ENCODE peak calls at places on chromosomes 12 and 14, in five cellular contexts. P is WTC11; A is GM13976; F is stimulated activated CD8-positive, alpha-beta memory T cell treated with anti-CD3 and anti-CD28 coated beads, Interleukin-12 subunit alpha, Interleukin-12 subunit beta, amount 100 ng/mL, for 4 hours; M is hypothalamus. S is an unnamed sample.

GRCh38 chr12:124170756-124171155 is 124.1 kb upstream of the RFLNA start:
- DNase-seq in A (no peak), M (no peak), P (no peak), F (no peak), S (no peak)

GRCh38 chr14:21997300-21997699 is 323.7 kb upstream of the OR4E1 start:
- DNase-seq in M (no peak), A (no peak), P (peak; percentile 39), F (no peak), S (no peak)

GRCh38 chr14:74462993-74463392 is 30.1 kb downstream of the NPC2 start:
- DNase-seq in A (no peak), P (no peak), F (no peak), M (no peak), S (no peak)

GRCh38 chr14:93036652-93037341 is 78.9 kb downstream of the ITPK1 start:
- DNase-seq in A (no peak), M (peak; percentile 77), P (no peak), F (no peak), S (peak; percentile 70)

GRCh38 chr14:45946251-45946650 is 693.2 kb upstream of the MIS18BP1 start:
- DNase-seq in A (no peak), M (no peak), F (no peak), P (no peak), S (no peak)

GRCh38 chr12:81077686-81078441 is at the start of gene ACSS3:
- DNase-seq in P (peak; percentile 85), M (peak; percentile 56), F (no peak), A (peak; percentile 10), S (peak; percentile 79)

GRCh38 chr12:132872975-132873421 is 14.4 kb downstream of the CHFR start:
- DNase-seq in F (no peak), M (no peak), P (no peak), A (no peak), S (no peak)

GRCh38 chr12:131599214-131600159 is 111.4 kb upstream of the SFSWAP start:
- DNase-seq in M (no peak), P (no peak), F (no peak), A (no peak), S (no peak)

GRCh38 chr12:54411398-54412241 is 7.4 kb downstream of the ITGA5 start:
- DNase-seq in F (no peak), A (no peak), P (peak; percentile 59), M (no peak), S (no peak)

GRCh38 chr14:31207287-31207745 is 277 bp downstream of the HECTD1 start:
- DNase-seq in P (no peak), F (no peak), M (no peak), A (no peak), S (no peak)

GRCh38 chr14:55000381-55000780 is 26.5 kb downstream of the WDHD1 start:
- DNase-seq in A (no peak), M (no peak), F (no peak), P (no peak), S (no peak)

GRCh38 chr14:99531221-99532096 is 50.2 kb downstream of the CCNK start:
- DNase-seq in F (no peak), A (no peak), M (no peak), P (no peak), S (no peak)

GRCh38 chr12:79778802-79779201 is 88.0 kb upstream of the PAWR start:
- DNase-seq in M (no peak), P (no peak), A (no peak), F (no peak), S (no peak)

GRCh38 chr12:6167327-6168280 is 32.6 kb upstream of the CD9 start:
- DNase-seq in M (no peak), A (peak; percentile 85), P (no peak), F (peak; percentile 48), S (no peak)

GRCh38 chr14:100279563-100279962 is 26.7 kb downstream of the SLC25A29 start:
- DNase-seq in A (no peak), P (no peak), F (no peak), M (no peak), S (no peak)

GRCh38 chr12:95837240-95838038 is 21.3 kb upstream of the SNRPF start:
- DNase-seq in F (no peak), P (no peak), M (no peak), A (no peak), S (no peak)

GRCh38 chr12:126247936-126248335 is 1182.7 kb downstream of the AACS start:
- DNase-seq in A (no peak), F (no peak), P (no peak), M (no peak), S (no peak)

GRCh38 chr14:104419865-104420458 is 159.6 kb upstream of the C14orf180 start:
- DNase-seq in M (no peak), A (peak; percentile 37), P (no peak), F (no peak), S (no peak)

GRCh38 chr12:50101663-50102062 is 2.1 kb upstream of the GPD1 start:
- DNase-seq in M (no peak), A (no peak), F (no peak), P (peak; percentile 32), S (no peak)

GRCh38 chr14:68552597-68552996 is 240.3 kb downstream of the ZFP36L1 start:
- DNase-seq in P (no peak), M (no peak), F (no peak), A (no peak), S (no peak)

GRCh38 chr12:47033081-47033480 is 46.3 kb upstream of the PCED1B start:
- DNase-seq in P (peak; percentile 12), M (no peak), A (no peak), F (no peak), S (no peak)

GRCh38 chr12:6276936-6277615 is 33.4 kb upstream of the PLEKHG6 start:
- DNase-seq in M (no peak), F (no peak), A (peak; percentile 7), P (no peak), S (peak; percentile 34)

GRCh38 chr12:50032516-50033316 is 7.4 kb upstream of the RACGAP1 start:
- DNase-seq in F (no peak), M (no peak), A (peak; percentile 50), P (peak; percentile 53), S (no peak)

GRCh38 chr14:24051162-24051788 is 534 bp upstream of the CARMIL3 start:
- DNase-seq in M (no peak), F (no peak), A (peak; percentile 43), P (peak; percentile 35), S (no peak)

S was measured in sciatic nerve.